ENCODE peak calls at places on chromosomes 16 and 17, in eight cellular contexts. One of them, this sample, is unnamed. For H3K36me3 and H3K4me1, the result is how much of the 10 kb centered on the place peaks cover.

GRCh38 chr17:68101992-68102758 is 66.6 kb downstream of the KPNA2 start:
- DNase-seq in endodermal cell: peak
- DNase-seq in naive thymus-derived CD4-positive, alpha-beta T cell: no peak
- DNase-seq in heart left ventricle: peak
- DNase-seq in Peyer's patch: peak
- DNase-seq in small intestine: peak
- DNase-seq in cardiac muscle cell: peak
- DNase-seq in stomach: peak
- DNase-seq in this sample: peak

GRCh38 chr16:74724820-74725549 is 24.3 kb upstream of the MLKL start:
- DNase-seq in heart left ventricle: no peak
- DNase-seq in endodermal cell: no peak
- DNase-seq in stomach: no peak
- DNase-seq in small intestine: no peak
- DNase-seq in naive thymus-derived CD4-positive, alpha-beta T cell: no peak
- DNase-seq in cardiac muscle cell: no peak
- DNase-seq in Peyer's patch: peak
- DNase-seq in this sample: no peak

GRCh38 chr16:70770968-70771552 is 29.9 kb downstream of the VAC14 start:
- DNase-seq in endodermal cell: peak
- DNase-seq in stomach: peak
- DNase-seq in small intestine: peak
- DNase-seq in naive thymus-derived CD4-positive, alpha-beta T cell: peak
- DNase-seq in Peyer's patch: peak
- DNase-seq in heart left ventricle: peak
- DNase-seq in cardiac muscle cell: peak
- DNase-seq in this sample: peak

GRCh38 chr17:77140878-77141767 is at the start of gene SEC14L1:
- DNase-seq in small intestine: peak
- DNase-seq in stomach: peak
- DNase-seq in Peyer's patch: peak
- DNase-seq in naive thymus-derived CD4-positive, alpha-beta T cell: peak
- DNase-seq in heart left ventricle: peak
- DNase-seq in endodermal cell: peak
- DNase-seq in cardiac muscle cell: peak
- DNase-seq in this sample: peak

GRCh38 chr17:79294459-79295071 is 219.9 kb downstream of the ENGASE start:
- DNase-seq in naive thymus-derived CD4-positive, alpha-beta T cell: peak
- DNase-seq in small intestine: peak
- DNase-seq in stomach: peak
- DNase-seq in cardiac muscle cell: peak
- DNase-seq in Peyer's patch: peak
- DNase-seq in heart left ventricle: peak
- DNase-seq in endodermal cell: peak
- DNase-seq in this sample: peak

GRCh38 chr17:78397681-78398101 is 19.2 kb downstream of the PGS1 start:
- DNase-seq in Peyer's patch: no peak
- DNase-seq in naive thymus-derived CD4-positive, alpha-beta T cell: no peak
- DNase-seq in heart left ventricle: peak
- DNase-seq in cardiac muscle cell: peak
- DNase-seq in stomach: no peak
- DNase-seq in small intestine: no peak
- DNase-seq in endodermal cell: no peak
- DNase-seq in this sample: no peak

GRCh38 chr16:11133344-11133921 is 122.6 kb downstream of the SOCS1 start:
- DNase-seq in endodermal cell: no peak
- DNase-seq in heart left ventricle: peak
- DNase-seq in naive thymus-derived CD4-positive, alpha-beta T cell: no peak
- DNase-seq in stomach: peak
- DNase-seq in cardiac muscle cell: peak
- DNase-seq in Peyer's patch: peak
- DNase-seq in small intestine: peak
- DNase-seq in this sample: no peak

GRCh38 chr16:68995011-68995504 is 110.4 kb upstream of the HAS3 start:
- DNase-seq in Peyer's patch: no peak
- DNase-seq in small intestine: peak
- DNase-seq in stomach: no peak
- DNase-seq in cardiac muscle cell: peak
- DNase-seq in endodermal cell: peak
- DNase-seq in heart left ventricle: no peak
- DNase-seq in naive thymus-derived CD4-positive, alpha-beta T cell: no peak
- DNase-seq in this sample: peak

GRCh38 chr16:87834668-87835473 is 34.4 kb downstream of the SLC7A5 start:
- DNase-seq in small intestine: peak
- DNase-seq in cardiac muscle cell: peak
- DNase-seq in naive thymus-derived CD4-positive, alpha-beta T cell: no peak
- DNase-seq in stomach: no peak
- DNase-seq in Peyer's patch: no peak
- DNase-seq in heart left ventricle: peak
- DNase-seq in endodermal cell: no peak
- DNase-seq in this sample: peak

GRCh38 chr16:87835882-87836331 is 33.4 kb downstream of the SLC7A5 start:
- DNase-seq in naive thymus-derived CD4-positive, alpha-beta T cell: no peak
- DNase-seq in cardiac muscle cell: no peak
- DNase-seq in small intestine: no peak
- DNase-seq in endodermal cell: no peak
- DNase-seq in Peyer's patch: no peak
- DNase-seq in stomach: no peak
- DNase-seq in heart left ventricle: no peak
- DNase-seq in this sample: no peak

GRCh38 chr16:87833548-87833947 is 35.8 kb downstream of the SLC7A5 start:
- DNase-seq in cardiac muscle cell: no peak
- DNase-seq in Peyer's patch: no peak
- DNase-seq in naive thymus-derived CD4-positive, alpha-beta T cell: no peak
- DNase-seq in small intestine: no peak
- DNase-seq in endodermal cell: no peak
- DNase-seq in heart left ventricle: no peak
- DNase-seq in stomach: no peak
- DNase-seq in this sample: no peak

GRCh38 chr16:87832759-87833502 is 36.4 kb downstream of the SLC7A5 start:
- DNase-seq in endodermal cell: no peak
- DNase-seq in stomach: no peak
- DNase-seq in naive thymus-derived CD4-positive, alpha-beta T cell: no peak
- DNase-seq in small intestine: no peak
- DNase-seq in Peyer's patch: no peak
- DNase-seq in heart left ventricle: no peak
- DNase-seq in cardiac muscle cell: no peak
- DNase-seq in this sample: no peak

GRCh38 chr16:87834015-87834667 is 35.2 kb downstream of the SLC7A5 start:
- DNase-seq in endodermal cell: no peak
- DNase-seq in heart left ventricle: no peak
- DNase-seq in naive thymus-derived CD4-positive, alpha-beta T cell: no peak
- DNase-seq in Peyer's patch: no peak
- DNase-seq in cardiac muscle cell: no peak
- DNase-seq in stomach: no peak
- DNase-seq in small intestine: no peak
- DNase-seq in this sample: no peak
- H3K36me3 ChIP-seq in endodermal cell: half or more
- H3K36me3 ChIP-seq in heart left ventricle: under half
- H3K36me3 ChIP-seq in naive thymus-derived CD4-positive, alpha-beta T cell: half or more
- H3K36me3 ChIP-seq in Peyer's patch: under half
- H3K36me3 ChIP-seq in cardiac muscle cell: under half
- H3K36me3 ChIP-seq in stomach: half or more
- H3K36me3 ChIP-seq in small intestine: under half
- H3K36me3 ChIP-seq in this sample: half or more

GRCh38 chr17:58200024-58200633 is 7.6 kb downstream of the EPX start:
- DNase-seq in stomach: peak
- DNase-seq in cardiac muscle cell: peak
- DNase-seq in small intestine: peak
- DNase-seq in heart left ventricle: peak
- DNase-seq in Peyer's patch: no peak
- DNase-seq in naive thymus-derived CD4-positive, alpha-beta T cell: peak
- DNase-seq in endodermal cell: peak
- DNase-seq in this sample: peak
- H3K4me1 ChIP-seq in stomach: under half
- H3K4me1 ChIP-seq in cardiac muscle cell: under half
- H3K4me1 ChIP-seq in small intestine: under half
- H3K4me1 ChIP-seq in heart left ventricle: under half
- H3K4me1 ChIP-seq in Peyer's patch: under half
- H3K4me1 ChIP-seq in naive thymus-derived CD4-positive, alpha-beta T cell: under half
- H3K4me1 ChIP-seq in endodermal cell: under half
- H3K4me1 ChIP-seq in this sample: under half

GRCh38 chr16:67441289-67441753 is 10.4 kb downstream of the HSD11B2 start:
- DNase-seq in endodermal cell: no peak
- DNase-seq in heart left ventricle: peak
- DNase-seq in stomach: peak
- DNase-seq in Peyer's patch: peak
- DNase-seq in cardiac muscle cell: no peak
- DNase-seq in small intestine: peak
- DNase-seq in naive thymus-derived CD4-positive, alpha-beta T cell: no peak
- DNase-seq in this sample: no peak

GRCh38 chr16:67444259-67445125 is 13.6 kb downstream of the HSD11B2 start:
- DNase-seq in Peyer's patch: peak
- DNase-seq in stomach: no peak
- DNase-seq in naive thymus-derived CD4-positive, alpha-beta T cell: no peak
- DNase-seq in heart left ventricle: no peak
- DNase-seq in small intestine: no peak
- DNase-seq in cardiac muscle cell: no peak
- DNase-seq in endodermal cell: peak
- DNase-seq in this sample: no peak

GRCh38 chr16:67443299-67443698 is 12.4 kb downstream of the HSD11B2 start:
- DNase-seq in cardiac muscle cell: no peak
- DNase-seq in naive thymus-derived CD4-positive, alpha-beta T cell: no peak
- DNase-seq in Peyer's patch: peak
- DNase-seq in heart left ventricle: peak
- DNase-seq in small intestine: no peak
- DNase-seq in stomach: no peak
- DNase-seq in endodermal cell: no peak
- DNase-seq in this sample: no peak

GRCh38 chr16:67441907-67442306 is 11.0 kb downstream of the HSD11B2 start:
- DNase-seq in small intestine: no peak
- DNase-seq in heart left ventricle: no peak
- DNase-seq in endodermal cell: no peak
- DNase-seq in cardiac muscle cell: no peak
- DNase-seq in naive thymus-derived CD4-positive, alpha-beta T cell: no peak
- DNase-seq in Peyer's patch: peak
- DNase-seq in stomach: peak
- DNase-seq in this sample: no peak

DNA sequence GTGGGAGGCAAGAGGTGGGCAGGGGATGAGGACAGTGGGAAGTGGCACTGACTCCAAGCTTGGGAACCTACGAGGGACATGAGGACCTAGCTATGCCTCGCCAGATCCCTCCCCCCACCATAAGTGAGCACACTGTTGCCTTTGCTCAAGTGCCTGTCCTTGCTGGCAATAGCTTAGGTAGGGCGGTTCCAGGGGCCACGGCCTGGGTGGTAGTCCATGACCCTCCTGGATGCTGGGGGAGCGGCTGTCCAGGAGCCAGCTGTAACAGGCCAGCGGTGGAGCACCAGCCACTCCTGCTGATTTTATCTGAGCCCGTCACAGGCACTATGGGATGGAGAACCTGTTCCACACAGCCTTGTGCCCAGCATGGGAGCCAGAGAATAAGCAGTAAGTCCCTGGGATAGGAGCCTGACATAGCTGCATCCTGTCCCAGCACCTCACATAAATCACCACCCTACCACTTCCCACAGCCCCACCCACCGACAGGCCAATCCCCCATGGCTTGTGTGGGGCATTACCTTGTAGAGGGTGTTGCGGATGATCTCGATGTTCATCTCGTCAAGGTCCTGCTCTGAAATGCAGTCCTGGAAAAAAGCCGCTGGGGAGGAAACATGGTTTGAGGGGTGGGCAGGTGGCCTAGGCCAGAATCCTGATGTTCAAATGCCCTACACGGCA is 11.8 kb downstream of the HSD11B2 start:
- DNase-seq in naive thymus-derived CD4-positive, alpha-beta T cell: no peak
- DNase-seq in stomach: no peak
- DNase-seq in cardiac muscle cell: no peak
- DNase-seq in Peyer's patch: no peak
- DNase-seq in endodermal cell: no peak
- DNase-seq in heart left ventricle: no peak
- DNase-seq in small intestine: no peak
- DNase-seq in this sample: no peak
- H3K36me3 ChIP-seq in naive thymus-derived CD4-positive, alpha-beta T cell: half or more
- H3K36me3 ChIP-seq in stomach: half or more
- H3K36me3 ChIP-seq in cardiac muscle cell: under half
- H3K36me3 ChIP-seq in Peyer's patch: under half
- H3K36me3 ChIP-seq in endodermal cell: under half
- H3K36me3 ChIP-seq in heart left ventricle: under half
- H3K36me3 ChIP-seq in small intestine: under half
- H3K36me3 ChIP-seq in this sample: under half

GRCh38 chr16:48128769-48129168 is 27.0 kb downstream of the ABCC12 start:
- DNase-seq in naive thymus-derived CD4-positive, alpha-beta T cell: no peak
- DNase-seq in cardiac muscle cell: no peak
- DNase-seq in stomach: no peak
- DNase-seq in heart left ventricle: no peak
- DNase-seq in endodermal cell: no peak
- DNase-seq in small intestine: no peak
- DNase-seq in Peyer's patch: no peak
- DNase-seq in this sample: no peak

GRCh38 chr16:48125888-48126287 is 29.9 kb downstream of the ABCC12 start:
- DNase-seq in endodermal cell: no peak
- DNase-seq in stomach: no peak
- DNase-seq in Peyer's patch: no peak
- DNase-seq in naive thymus-derived CD4-positive, alpha-beta T cell: no peak
- DNase-seq in small intestine: no peak
- DNase-seq in cardiac muscle cell: no peak
- DNase-seq in heart left ventricle: peak
- DNase-seq in this sample: no peak

GRCh38 chr16:48124266-48124665 is 31.5 kb downstream of the ABCC12 start:
- DNase-seq in naive thymus-derived CD4-positive, alpha-beta T cell: no peak
- DNase-seq in cardiac muscle cell: no peak
- DNase-seq in small intestine: no peak
- DNase-seq in heart left ventricle: no peak
- DNase-seq in stomach: no peak
- DNase-seq in Peyer's patch: no peak
- DNase-seq in endodermal cell: no peak
- DNase-seq in this sample: no peak

GRCh38 chr16:48129926-48130325 is 25.9 kb downstream of the ABCC12 start:
- DNase-seq in Peyer's patch: no peak
- DNase-seq in naive thymus-derived CD4-positive, alpha-beta T cell: no peak
- DNase-seq in heart left ventricle: no peak
- DNase-seq in endodermal cell: no peak
- DNase-seq in small intestine: no peak
- DNase-seq in stomach: no peak
- DNase-seq in cardiac muscle cell: no peak
- DNase-seq in this sample: no peak

DNA sequence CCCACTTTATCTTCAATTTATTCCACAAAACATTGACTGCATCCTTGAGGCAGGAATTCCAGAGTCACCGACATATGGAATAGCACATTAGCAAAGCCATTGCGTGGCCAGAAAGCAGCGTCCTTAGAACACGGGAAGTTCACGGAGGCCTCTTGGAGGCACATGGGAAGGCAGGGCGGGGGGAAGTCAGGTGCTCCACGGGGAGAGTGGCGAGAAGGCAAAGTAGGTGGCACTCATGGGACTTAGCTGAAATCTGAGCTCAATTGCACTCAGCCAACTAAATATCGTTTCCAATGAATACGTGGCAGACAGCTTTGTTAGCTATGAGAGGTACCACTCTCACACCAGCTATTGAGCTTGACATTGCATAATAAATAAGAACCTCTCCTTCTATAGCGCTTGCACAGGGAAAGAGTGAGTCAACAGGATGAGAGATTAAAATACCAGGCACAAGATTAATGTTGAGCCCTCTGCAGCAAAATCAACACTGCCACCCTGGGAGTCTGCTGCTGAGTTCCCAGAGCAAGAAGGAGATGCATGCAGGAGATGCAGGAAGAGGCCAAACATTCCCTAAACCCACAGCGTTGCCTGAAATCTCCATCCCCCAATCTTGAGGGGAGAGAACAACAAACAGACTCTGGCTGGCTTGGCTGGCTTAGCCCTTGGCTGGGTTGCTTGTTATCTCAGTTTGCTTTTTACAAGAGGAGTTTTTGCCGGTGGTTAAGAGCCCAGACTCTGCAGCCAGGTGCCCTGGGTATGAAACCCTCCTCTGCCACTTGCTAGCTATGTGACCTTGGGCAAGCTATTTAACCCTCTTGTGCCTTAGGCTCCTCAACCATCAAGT is 28.8 kb downstream of the ABCC12 start:
- DNase-seq in small intestine: no peak
- DNase-seq in naive thymus-derived CD4-positive, alpha-beta T cell: no peak
- DNase-seq in Peyer's patch: no peak
- DNase-seq in heart left ventricle: no peak
- DNase-seq in stomach: peak
- DNase-seq in cardiac muscle cell: peak
- DNase-seq in endodermal cell: peak
- DNase-seq in this sample: no peak
- H3K4me1 ChIP-seq in small intestine: under half
- H3K4me1 ChIP-seq in naive thymus-derived CD4-positive, alpha-beta T cell: under half
- H3K4me1 ChIP-seq in Peyer's patch: under half
- H3K4me1 ChIP-seq in heart left ventricle: under half
- H3K4me1 ChIP-seq in stomach: under half
- H3K4me1 ChIP-seq in cardiac muscle cell: under half
- H3K4me1 ChIP-seq in endodermal cell: under half
- H3K4me1 ChIP-seq in this sample: under half